ENCODE peak calls at places on chromosomes 16 and 17, in eight cellular contexts. W is lung; M is brain microvascular endothelial cell; T is heart left ventricle; H is CD8-positive, alpha-beta T cell; A is Peyer's patch; J is neural progenitor cell; O is vagina. L is an unnamed sample.

GRCh38 chr17:7296189-7296861 is 1.9 kb upstream of the YBX2 start:
- DNase-seq in W (peak; percentile 77), M (peak; percentile 47), T (peak; percentile 88), H (peak; percentile 63), A (peak; percentile 69), J (peak; percentile 94), O (no peak), L (no peak)

GRCh38 chr16:70161350-70161749 is 12.2 kb upstream of the CLEC18C start:
- DNase-seq in W (peak; percentile 28), M (no peak), T (no peak), H (no peak), A (no peak), J (no peak), O (no peak), L (no peak)

GRCh38 chr16:89031715-89032659 is 55.0 kb upstream of the CBFA2T3 start:
- DNase-seq in W (peak; percentile 42), M (no peak), T (peak; percentile 45), H (peak; percentile 58), A (peak; percentile 81), J (no peak), O (no peak), L (peak; percentile 45)

GRCh38 chr16:19599968-19600716 is 44.6 kb downstream of the VPS35L start:
- DNase-seq in W (no peak), M (no peak), T (no peak), H (no peak), A (no peak), J (no peak), O (no peak), L (no peak)

GRCh38 chr17:72416054-72416691 is 295.4 kb downstream of the SOX9 start:
- DNase-seq in W (no peak), M (no peak), T (no peak), H (no peak), A (no peak), J (peak; percentile 41), O (no peak), L (no peak)

GRCh38 chr16:53509906-53510703 is 7.1 kb upstream of the AKTIP start:
- DNase-seq in W (peak; percentile 68), M (peak; percentile 58), T (peak; percentile 74), H (peak; percentile 58), A (peak; percentile 38), J (peak; percentile 81), O (no peak), L (peak; percentile 67)

GRCh38 chr16:4075534-4075933 is 40.7 kb downstream of the ADCY9 start:
- DNase-seq in W (no peak), M (no peak), T (no peak), H (no peak), A (no peak), J (no peak), O (no peak), L (no peak)

GRCh38 chr17:9343513-9343912 is 232.1 kb downstream of the STX8 start:
- DNase-seq in W (no peak), M (no peak), T (no peak), H (no peak), A (no peak), J (peak; percentile 60), O (no peak), L (no peak)

GRCh38 chr17:68378202-68379149 is 78.8 kb downstream of the WIPI1 start:
- DNase-seq in W (peak; percentile 81), M (peak; percentile 96), T (peak; percentile 91), H (no peak), A (peak; percentile 46), J (peak; percentile 31), O (peak; percentile 99), L (peak; percentile 32)

GRCh38 chr17:31541559-31541958 is 150.1 kb downstream of the RAB11FIP4 start:
- DNase-seq in W (no peak), M (no peak), T (no peak), H (no peak), A (no peak), J (no peak), O (no peak), L (no peak)

GRCh38 chr17:70137451-70138230 is 31.7 kb upstream of the KCNJ2 start:
- DNase-seq in W (peak; percentile 54), M (peak; percentile 76), T (peak; percentile 34), H (no peak), A (no peak), J (no peak), O (peak; percentile 92), L (peak; percentile 28)

GRCh38 chr17:27596106-27596505 is 34.9 kb upstream of the LGALS9 start:
- DNase-seq in W (no peak), M (no peak), T (no peak), H (no peak), A (no peak), J (no peak), O (no peak), L (no peak)

GRCh38 chr17:59753522-59754467 is 46.3 kb downstream of the VMP1 start:
- DNase-seq in W (no peak), M (peak; percentile 74), T (no peak), H (no peak), A (no peak), J (peak; percentile 81), O (no peak), L (no peak)

GRCh38 chr17:3893003-3893719 is at the start of gene CAMKK1:
- DNase-seq in W (peak; percentile 88), M (peak; percentile 60), T (peak; percentile 92), H (peak; percentile 88), A (peak; percentile 89), J (peak; percentile 95), O (no peak), L (peak; percentile 72)

GRCh38 chr17:35372846-35373531 is 432 bp downstream of the SLFN11 start:
- DNase-seq in W (no peak), M (no peak), T (no peak), H (peak; percentile 30), A (peak; percentile 64), J (peak; percentile 38), O (no peak), L (no peak)

GRCh38 chr17:19750020-19750572 is 2.0 kb upstream of the ALDH3A1 start:
- DNase-seq in W (no peak), M (no peak), T (no peak), H (no peak), A (no peak), J (no peak), O (no peak), L (no peak)
- H3K27ac ChIP-seq in W (no peak overlapping the region), M (no peak overlapping the region), T (no peak overlapping the region), H (no peak overlapping the region), A (no peak overlapping the region), J (no peak overlapping the region), O (no peak overlapping the region), L (no peak overlapping the region)

DNA sequence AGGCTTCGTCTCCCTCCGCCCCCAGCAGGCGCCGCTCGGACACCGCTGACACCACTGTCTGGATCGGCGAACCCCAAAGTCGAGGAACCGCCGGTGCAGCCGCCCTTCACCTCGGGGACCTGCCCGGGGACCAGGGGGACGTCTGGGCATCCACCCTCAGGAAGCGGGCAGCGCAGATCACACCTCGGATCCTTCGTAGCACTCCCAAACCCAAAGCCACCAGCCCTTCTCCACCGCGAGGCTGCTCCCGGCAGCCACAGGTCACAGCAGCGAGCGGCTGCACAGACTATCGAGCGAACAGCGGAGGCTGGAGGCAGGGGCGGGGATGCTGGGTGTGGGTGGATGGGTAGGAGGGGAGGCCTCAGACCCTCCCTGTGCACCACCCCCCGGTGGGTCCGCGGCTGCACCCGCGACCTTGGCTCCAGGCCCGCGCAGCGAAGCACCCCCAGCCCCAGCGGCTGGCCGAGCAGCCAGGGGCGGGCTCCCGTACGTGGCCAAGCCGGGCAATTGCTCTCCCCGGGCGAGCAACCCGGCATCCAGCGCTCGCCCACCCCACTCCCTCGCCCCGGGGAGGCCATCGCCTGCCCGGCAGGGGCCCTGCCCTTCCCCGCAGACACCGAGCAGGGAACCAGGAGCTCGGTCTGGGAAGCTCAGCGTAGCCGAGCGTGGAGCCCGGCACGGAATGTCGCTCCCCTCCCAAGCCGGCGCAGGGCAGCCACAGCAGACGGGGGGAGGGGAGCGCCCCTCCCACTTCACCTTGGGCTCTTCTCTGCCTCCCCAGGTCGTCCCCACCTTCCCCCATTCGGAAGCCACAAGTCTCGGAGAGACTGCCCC is 1.0 kb downstream of the SDK2 start:
- DNase-seq in W (no peak), M (no peak), T (peak; percentile 41), H (peak; percentile 29), A (peak; percentile 48), J (peak; percentile 71), O (no peak), L (no peak)
- TF ChIP-seq CTCF in W (no peak), M (no peak), T (no peak), H (no peak), A (peak; percentile 24), J (peak; percentile 21), O (no peak), L (peak; percentile 38)

GRCh38 chr16:71357681-71358080 is 842 bp upstream of the CALB2 start:
- DNase-seq in W (no peak), M (no peak), T (no peak), H (no peak), A (no peak), J (peak; percentile 58), O (no peak), L (no peak)

GRCh38 chr16:71356051-71356740 is 2.3 kb upstream of the CALB2 start:
- DNase-seq in W (no peak), M (no peak), T (no peak), H (no peak), A (no peak), J (no peak), O (no peak), L (no peak)

GRCh38 chr16:71360378-71360777 is 1.9 kb downstream of the CALB2 start:
- DNase-seq in W (no peak), M (peak; percentile 80), T (no peak), H (no peak), A (no peak), J (no peak), O (no peak), L (no peak)

GRCh38 chr16:71359431-71359830 is 908 bp downstream of the CALB2 start:
- DNase-seq in W (no peak), M (no peak), T (no peak), H (no peak), A (no peak), J (no peak), O (no peak), L (no peak)

GRCh38 chr16:71358464-71359031 is at the start of gene CALB2:
- DNase-seq in W (peak; percentile 50), M (peak; percentile 24), T (peak; percentile 55), H (peak; percentile 58), A (peak; percentile 50), J (peak; percentile 90), O (no peak), L (peak; percentile 46)
- H3K4me3 ChIP-seq in W (no peak within 1 kb of the TSS), M (peak within 1 kb of the TSS; percentile 39), T (peak within 1 kb of the TSS; percentile 47), H (no peak within 1 kb of the TSS), A (peak within 1 kb of the TSS; percentile 29), J (peak within 1 kb of the TSS; percentile 43), O (peak within 1 kb of the TSS; percentile 20), L (peak within 1 kb of the TSS; percentile 54)

GRCh38 chr16:49100366-49100765 is 181.3 kb downstream of the CBLN1 start:
- DNase-seq in W (no peak), M (no peak), T (no peak), H (no peak), A (no peak), J (no peak), O (no peak), L (no peak)

GRCh38 chr16:49097964-49098363 is 183.7 kb downstream of the CBLN1 start:
- DNase-seq in W (no peak), M (no peak), T (no peak), H (no peak), A (no peak), J (no peak), O (no peak), L (no peak)

GRCh38 chr16:49101997-49102396 is 179.6 kb downstream of the CBLN1 start:
- DNase-seq in W (no peak), M (no peak), T (no peak), H (no peak), A (no peak), J (no peak), O (peak; percentile 65), L (no peak)

GRCh38 chr16:49108611-49109010 is 173.0 kb downstream of the CBLN1 start:
- DNase-seq in W (no peak), M (no peak), T (no peak), H (no peak), A (no peak), J (no peak), O (peak; percentile 64), L (no peak)

GRCh38 chr16:49103298-49103697 is 178.3 kb downstream of the CBLN1 start:
- DNase-seq in W (no peak), M (no peak), T (no peak), H (no peak), A (no peak), J (no peak), O (no peak), L (no peak)
- H3K27ac ChIP-seq in W (no peak overlapping the region), M (no peak overlapping the region), T (no peak overlapping the region), H (no peak overlapping the region), A (no peak overlapping the region), J (no peak overlapping the region), O (no peak overlapping the region), L (no peak overlapping the region)

L was measured in dorsolateral prefrontal cortex.